ENCODE peak calls at places on chromosomes 16 and 17, in five cellular contexts. W is A549; T is GM04504; Q is activated naive CD8-positive, alpha-beta T cell treated with anti-CD3 and anti-CD28 coated beads, Interleukin-2, amount 50 U/mL, for 24 hours; B is T-helper 2 cell. F is an unnamed sample.
A peak's percentile ranks its signal among the peaks of the same experiment; 100 is the strongest.

GRCh38 chr16:12163970-12164369 is 187.4 kb downstream of the SNX29 start:
- DNase-seq in W (no peak), T (no peak), Q (no peak), B (no peak), F (no peak)

GRCh38 chr16:58478427-58478826 is 21.5 kb upstream of the NDRG4 start:
- DNase-seq in W (no peak), T (no peak), Q (no peak), B (no peak), F (no peak)

GRCh38 chr16:8251727-8252126 is 338.6 kb downstream of the TMEM114 start:
- DNase-seq in W (no peak), T (no peak), Q (no peak), B (no peak), F (no peak)

GRCh38 chr16:67861877-67862276 is 11.0 kb upstream of the EDC4 start:
- DNase-seq in W (no peak), T (no peak), Q (no peak), B (no peak), F (no peak)

GRCh38 chr17:47895254-47895855 is 681 bp upstream of the SP2 start:
- DNase-seq in W (peak; percentile 44), T (no peak), Q (no peak), B (no peak), F (peak; percentile 73)

GRCh38 chr17:10177921-10178788 is 20.3 kb downstream of the GAS7 start:
- DNase-seq in W (no peak), T (peak; percentile 85), Q (no peak), B (no peak), F (no peak)

GRCh38 chr17:65790241-65790640 is 228.8 kb upstream of the AXIN2 start:
- DNase-seq in W (no peak), T (no peak), Q (no peak), B (no peak), F (no peak)

GRCh38 chr16:78462261-78463208 is 363.1 kb downstream of the WWOX start:
- DNase-seq in W (no peak), T (no peak), Q (no peak), B (no peak), F (no peak)

GRCh38 chr17:27800522-27800921 is at the start of gene NOS2:
- DNase-seq in W (no peak), T (no peak), Q (no peak), B (no peak), F (no peak)

GRCh38 chr17:49742256-49742655 is 21.7 kb downstream of the FAM117A start:
- DNase-seq in W (no peak), T (no peak), Q (no peak), B (no peak), F (no peak)

GRCh38 chr16:75027520-75028300 is 28.9 kb downstream of the ZNRF1 start:
- DNase-seq in W (no peak), T (no peak), Q (no peak), B (no peak), F (peak; percentile 59)

GRCh38 chr16:53219795-53220194 is 165.0 kb downstream of the CHD9 start:
- DNase-seq in W (peak; percentile 27), T (peak; percentile 8), Q (no peak), B (no peak), F (no peak)

GRCh38 chr16:22123759-22124490 is 31.6 kb downstream of the VWA3A start:
- DNase-seq in W (peak; percentile 15), T (no peak), Q (no peak), B (no peak), F (no peak)

GRCh38 chr16:88941051-88941932 is 35.7 kb downstream of the CBFA2T3 start:
- DNase-seq in W (no peak), T (no peak), Q (no peak), B (no peak), F (peak; percentile 37)

GRCh38 chr17:4519361-4519788 is 20.7 kb downstream of the SPNS2 start:
- DNase-seq in W (no peak), T (no peak), Q (no peak), B (no peak), F (no peak)

GRCh38 chr17:17681744-17682292 is 560 bp downstream of the RAI1 start:
- DNase-seq in W (peak; percentile 46), T (no peak), Q (peak; percentile 58), B (no peak), F (peak; percentile 66)

GRCh38 chr17:78369791-78370381 is 8.6 kb upstream of the PGS1 start:
- DNase-seq in W (no peak), T (no peak), Q (no peak), B (no peak), F (no peak)

GRCh38 chr16:73298562-73298961 is 250.6 kb upstream of the ZFHX3 start:
- DNase-seq in W (no peak), T (no peak), Q (no peak), B (no peak), F (no peak)

GRCh38 chr16:86901483-86901882 is 323.1 kb downstream of the FOXL1 start:
- DNase-seq in W (peak; percentile 51), T (no peak), Q (no peak), B (no peak), F (no peak)

GRCh38 chr16:57627184-57627871 is 1.1 kb upstream of the ADGRG1 start:
- DNase-seq in W (peak; percentile 79), T (peak; percentile 78), Q (no peak), B (no peak), F (no peak)

GRCh38 chr16:15509593-15510520 is 75.5 kb downstream of the BMERB1 start:
- DNase-seq in W (peak; percentile 43), T (no peak), Q (peak; percentile 34), B (no peak), F (peak; percentile 29)

GRCh38 chr17:78889525-78889924 is 13.5 kb downstream of the CEP295NL start:
- DNase-seq in W (no peak), T (no peak), Q (peak; percentile 29), B (no peak), F (no peak)

GRCh38 chr16:1713933-1714332 is 7.9 kb downstream of the MAPK8IP3 start:
- DNase-seq in W (no peak), T (no peak), Q (no peak), B (no peak), F (no peak)

GRCh38 chr17:75159196-75160031 is 5.1 kb upstream of the JPT1 start:
- DNase-seq in W (peak; percentile 73), T (no peak), Q (no peak), B (no peak), F (no peak)

GRCh38 chr16:70638814-70639792 is 7.3 kb upstream of the IL34 start:
- DNase-seq in W (no peak), T (no peak), Q (no peak), B (no peak), F (no peak)

GRCh38 chr16:55703003-55704001 is 47.5 kb downstream of the SLC6A2 start:
- DNase-seq in W (peak; percentile 70), T (peak; percentile 21), Q (no peak), B (no peak), F (peak; percentile 41)

GRCh38 chr17:81336930-81337325 is 41.8 kb upstream of the SLC38A10 start:
- DNase-seq in W (no peak), T (no peak), Q (no peak), B (no peak), F (no peak)

GRCh38 chr17:56653877-56654276 is 60.4 kb downstream of the NOG start:
- DNase-seq in W (peak; percentile 72), T (peak; percentile 48), Q (peak; percentile 57), B (no peak), F (no peak)

GRCh38 chr16:62955033-62955349 is 918.8 kb upstream of the CDH8 start:
- DNase-seq in W (no peak), T (no peak), Q (no peak), B (no peak), F (no peak)

GRCh38 chr17:4534515-4534914 is 20.7 kb downstream of the MYBBP1A start:
- DNase-seq in W (no peak), T (no peak), Q (no peak), B (no peak), F (no peak)

GRCh38 chr16:68235882-68236803 is at the start of gene ESRP2:
- DNase-seq in W (no peak), T (no peak), Q (peak; percentile 42), B (peak; percentile 34), F (peak; percentile 79)

GRCh38 chr16:57783883-57784282 is 18.4 kb downstream of the KIFC3 start:
- DNase-seq in W (no peak), T (no peak), Q (no peak), B (no peak), F (no peak)

GRCh38 chr16:11783319-11784047 is 13.6 kb downstream of the ZC3H7A start:
- DNase-seq in W (no peak), T (no peak), Q (peak; percentile 44), B (no peak), F (peak; percentile 19)

GRCh38 chr17:44914698-44915271 is 515 bp downstream of the GFAP start:
- DNase-seq in W (no peak), T (no peak), Q (no peak), B (no peak), F (no peak)

GRCh38 chr17:33551075-33551474 is 258.0 kb upstream of the ASIC2 start:
- DNase-seq in W (no peak), T (no peak), Q (no peak), B (no peak), F (no peak)

GRCh38 chr17:13107726-13108235 is 90.0 kb upstream of the ELAC2 start:
- DNase-seq in W (no peak), T (no peak), Q (no peak), B (no peak), F (no peak)

GRCh38 chr17:250487-251300 is 69.2 kb upstream of the DOC2B start:
- DNase-seq in W (no peak), T (no peak), Q (no peak), B (no peak), F (no peak)